ENCODE peak calls at places on chromosomes 1 and 21, in eight cellular contexts. One of them, this sample, is unnamed.

GRCh38 chr1:221781102-221781744 is 39.3 kb upstream of the DUSP10 start:
- DNase-seq in coronary artery: no peak
- DNase-seq in upper lobe of left lung: no peak
- DNase-seq in suprapubic skin: no peak
- DNase-seq in fibroblast of lung: peak; percentile 24
- DNase-seq in left lung: no peak
- DNase-seq in kidney epithelial cell: no peak
- DNase-seq in BJ: no peak
- DNase-seq in this sample: no peak

GRCh38 chr21:25176637-25177412 is 430.5 kb downstream of the MRPL39 start:
- DNase-seq in BJ: no peak
- DNase-seq in upper lobe of left lung: no peak
- DNase-seq in fibroblast of lung: peak; percentile 78
- DNase-seq in kidney epithelial cell: no peak
- DNase-seq in suprapubic skin: no peak
- DNase-seq in coronary artery: no peak
- DNase-seq in left lung: no peak
- DNase-seq in this sample: peak; percentile 73

GRCh38 chr1:11188858-11189451 is at the start of gene ANGPTL7:
- DNase-seq in upper lobe of left lung: no peak
- DNase-seq in suprapubic skin: no peak
- DNase-seq in BJ: no peak
- DNase-seq in kidney epithelial cell: no peak
- DNase-seq in fibroblast of lung: no peak
- DNase-seq in coronary artery: no peak
- DNase-seq in left lung: no peak
- DNase-seq in this sample: no peak

GRCh38 chr21:23968722-23969647 is 1638.3 kb downstream of the MRPL39 start:
- DNase-seq in suprapubic skin: no peak
- DNase-seq in coronary artery: no peak
- DNase-seq in kidney epithelial cell: no peak
- DNase-seq in upper lobe of left lung: no peak
- DNase-seq in left lung: no peak
- DNase-seq in BJ: no peak
- DNase-seq in fibroblast of lung: peak; percentile 12
- DNase-seq in this sample: peak; percentile 6

GRCh38 chr1:9075023-9075422 is 5.6 kb upstream of the SLC2A5 start:
- DNase-seq in suprapubic skin: no peak
- DNase-seq in upper lobe of left lung: no peak
- DNase-seq in BJ: no peak
- DNase-seq in kidney epithelial cell: no peak
- DNase-seq in coronary artery: no peak
- DNase-seq in fibroblast of lung: no peak
- DNase-seq in left lung: no peak
- DNase-seq in this sample: no peak

GRCh38 chr1:7178741-7179140 is 393.5 kb downstream of the CAMTA1 start:
- DNase-seq in suprapubic skin: no peak
- DNase-seq in kidney epithelial cell: no peak
- DNase-seq in left lung: no peak
- DNase-seq in fibroblast of lung: no peak
- DNase-seq in upper lobe of left lung: no peak
- DNase-seq in coronary artery: no peak
- DNase-seq in BJ: no peak
- DNase-seq in this sample: no peak

GRCh38 chr1:226646026-226646869 is 92.8 kb downstream of the ITPKB start:
- DNase-seq in suprapubic skin: no peak
- DNase-seq in left lung: peak; percentile 49
- DNase-seq in coronary artery: no peak
- DNase-seq in upper lobe of left lung: no peak
- DNase-seq in fibroblast of lung: peak; percentile 12
- DNase-seq in kidney epithelial cell: no peak
- DNase-seq in BJ: no peak
- DNase-seq in this sample: no peak

GRCh38 chr1:116956378-116956777 is 45.2 kb upstream of the CD101 start:
- DNase-seq in upper lobe of left lung: peak; percentile 30
- DNase-seq in BJ: no peak
- DNase-seq in left lung: no peak
- DNase-seq in fibroblast of lung: no peak
- DNase-seq in kidney epithelial cell: no peak
- DNase-seq in coronary artery: no peak
- DNase-seq in suprapubic skin: no peak
- DNase-seq in this sample: no peak

GRCh38 chr1:204323887-204324286 is 35.8 kb downstream of the PLEKHA6 start:
- DNase-seq in BJ: peak; percentile 22
- DNase-seq in fibroblast of lung: peak; percentile 77
- DNase-seq in left lung: no peak
- DNase-seq in kidney epithelial cell: peak; percentile 71
- DNase-seq in suprapubic skin: no peak
- DNase-seq in coronary artery: no peak
- DNase-seq in upper lobe of left lung: no peak
- DNase-seq in this sample: no peak

GRCh38 chr1:1061682-1062363 is 12.3 kb downstream of the RNF223 start:
- DNase-seq in kidney epithelial cell: no peak
- DNase-seq in left lung: no peak
- DNase-seq in BJ: no peak
- DNase-seq in fibroblast of lung: no peak
- DNase-seq in upper lobe of left lung: peak; percentile 76
- DNase-seq in coronary artery: no peak
- DNase-seq in suprapubic skin: no peak
- DNase-seq in this sample: no peak

GRCh38 chr1:201707027-201707426 is 121.9 kb upstream of the IPO9 start:
- DNase-seq in fibroblast of lung: no peak
- DNase-seq in coronary artery: no peak
- DNase-seq in upper lobe of left lung: no peak
- DNase-seq in BJ: no peak
- DNase-seq in suprapubic skin: no peak
- DNase-seq in kidney epithelial cell: no peak
- DNase-seq in left lung: no peak
- DNase-seq in this sample: no peak

GRCh38 chr1:182677393-182678098 is 6.8 kb downstream of the RGS8 start:
- DNase-seq in left lung: no peak
- DNase-seq in upper lobe of left lung: no peak
- DNase-seq in fibroblast of lung: no peak
- DNase-seq in BJ: no peak
- DNase-seq in coronary artery: no peak
- DNase-seq in kidney epithelial cell: no peak
- DNase-seq in suprapubic skin: no peak
- DNase-seq in this sample: peak; percentile 69

GRCh38 chr1:93346472-93346991 is 825 bp downstream of the DR1 start:
- DNase-seq in kidney epithelial cell: no peak
- DNase-seq in upper lobe of left lung: no peak
- DNase-seq in suprapubic skin: no peak
- DNase-seq in fibroblast of lung: peak; percentile 30
- DNase-seq in left lung: no peak
- DNase-seq in coronary artery: no peak
- DNase-seq in BJ: no peak
- DNase-seq in this sample: peak; percentile 31

GRCh38 chr1:173202430-173203145 is 4.5 kb downstream of the TNFSF4 start:
- DNase-seq in BJ: peak; percentile 77
- DNase-seq in upper lobe of left lung: no peak
- DNase-seq in kidney epithelial cell: peak; percentile 35
- DNase-seq in left lung: no peak
- DNase-seq in fibroblast of lung: peak; percentile 97
- DNase-seq in suprapubic skin: no peak
- DNase-seq in coronary artery: no peak
- DNase-seq in this sample: no peak

GRCh38 chr1:24901791-24902470 is 28.1 kb downstream of the RUNX3 start:
- DNase-seq in fibroblast of lung: no peak
- DNase-seq in suprapubic skin: peak; percentile 77
- DNase-seq in left lung: no peak
- DNase-seq in upper lobe of left lung: no peak
- DNase-seq in BJ: no peak
- DNase-seq in coronary artery: peak; percentile 50
- DNase-seq in kidney epithelial cell: no peak
- DNase-seq in this sample: no peak

GRCh38 chr21:16455526-16455925 is 725.7 kb downstream of the USP25 start:
- DNase-seq in left lung: no peak
- DNase-seq in kidney epithelial cell: no peak
- DNase-seq in fibroblast of lung: peak; percentile 57
- DNase-seq in upper lobe of left lung: no peak
- DNase-seq in suprapubic skin: no peak
- DNase-seq in coronary artery: no peak
- DNase-seq in BJ: no peak
- DNase-seq in this sample: no peak

GRCh38 chr1:197862221-197862620 is 40.2 kb upstream of the C1orf53 start:
- DNase-seq in coronary artery: no peak
- DNase-seq in kidney epithelial cell: no peak
- DNase-seq in left lung: no peak
- DNase-seq in upper lobe of left lung: no peak
- DNase-seq in suprapubic skin: no peak
- DNase-seq in fibroblast of lung: no peak
- DNase-seq in BJ: no peak
- DNase-seq in this sample: no peak

GRCh38 chr1:54096491-54097235 is 43.3 kb downstream of the TCEANC2 start:
- DNase-seq in left lung: no peak
- DNase-seq in upper lobe of left lung: no peak
- DNase-seq in BJ: no peak
- DNase-seq in suprapubic skin: no peak
- DNase-seq in fibroblast of lung: no peak
- DNase-seq in kidney epithelial cell: no peak
- DNase-seq in coronary artery: no peak
- DNase-seq in this sample: no peak
- H3K4me3 ChIP-seq in left lung: no peak overlapping the region
- H3K4me3 ChIP-seq in upper lobe of left lung: no peak overlapping the region
- H3K4me3 ChIP-seq in BJ: no peak overlapping the region
- H3K4me3 ChIP-seq in suprapubic skin: no peak overlapping the region
- H3K4me3 ChIP-seq in fibroblast of lung: no peak overlapping the region
- H3K4me3 ChIP-seq in kidney epithelial cell: no peak overlapping the region
- H3K4me3 ChIP-seq in coronary artery: no peak overlapping the region
- H3K4me3 ChIP-seq in this sample: no peak overlapping the region

DNA sequence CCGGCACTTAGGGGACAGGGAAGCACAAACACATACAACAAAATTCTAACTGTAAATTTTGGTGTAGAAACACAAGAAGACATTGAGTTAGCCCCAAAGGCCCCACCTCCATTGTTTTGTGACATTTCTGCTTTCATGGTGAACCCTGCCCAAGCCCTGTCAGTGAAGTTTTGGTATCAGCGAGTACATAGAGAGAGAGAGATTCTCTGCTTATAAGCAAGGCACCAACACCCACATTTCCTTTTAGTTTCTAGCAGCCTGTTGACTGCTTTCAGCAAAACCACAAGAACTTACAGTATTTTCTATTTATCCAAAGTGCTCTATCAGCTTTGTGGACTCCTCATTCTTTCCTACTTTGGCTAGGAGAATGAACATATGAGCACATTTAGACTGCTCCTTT is 24.0 kb downstream of the ZNF124 start:
- DNase-seq in coronary artery: no peak
- DNase-seq in upper lobe of left lung: no peak
- DNase-seq in kidney epithelial cell: no peak
- DNase-seq in suprapubic skin: no peak
- DNase-seq in fibroblast of lung: peak; percentile 38
- DNase-seq in left lung: no peak
- DNase-seq in BJ: no peak
- DNase-seq in this sample: no peak
- H3K4me3 ChIP-seq in coronary artery: no peak overlapping the region
- H3K4me3 ChIP-seq in upper lobe of left lung: no peak overlapping the region
- H3K4me3 ChIP-seq in kidney epithelial cell: no peak overlapping the region
- H3K4me3 ChIP-seq in suprapubic skin: no peak overlapping the region
- H3K4me3 ChIP-seq in fibroblast of lung: no peak overlapping the region
- H3K4me3 ChIP-seq in left lung: no peak overlapping the region
- H3K4me3 ChIP-seq in BJ: no peak overlapping the region
- H3K4me3 ChIP-seq in this sample: no peak overlapping the region

GRCh38 chr1:41727749-41728115 is 191.0 kb downstream of the HIVEP3 start:
- DNase-seq in fibroblast of lung: no peak
- DNase-seq in BJ: no peak
- DNase-seq in left lung: no peak
- DNase-seq in coronary artery: no peak
- DNase-seq in kidney epithelial cell: no peak
- DNase-seq in upper lobe of left lung: no peak
- DNase-seq in suprapubic skin: no peak
- DNase-seq in this sample: no peak

GRCh38 chr1:41726899-41727748 is 191.6 kb downstream of the HIVEP3 start:
- DNase-seq in suprapubic skin: no peak
- DNase-seq in coronary artery: no peak
- DNase-seq in upper lobe of left lung: peak; percentile 93
- DNase-seq in BJ: no peak
- DNase-seq in fibroblast of lung: no peak
- DNase-seq in kidney epithelial cell: no peak
- DNase-seq in left lung: peak; percentile 95
- DNase-seq in this sample: peak; percentile 88

GRCh38 chr1:41730806-41731205 is 187.9 kb downstream of the HIVEP3 start:
- DNase-seq in upper lobe of left lung: no peak
- DNase-seq in BJ: no peak
- DNase-seq in left lung: no peak
- DNase-seq in coronary artery: no peak
- DNase-seq in fibroblast of lung: no peak
- DNase-seq in suprapubic skin: no peak
- DNase-seq in kidney epithelial cell: no peak
- DNase-seq in this sample: no peak

GRCh38 chr1:41731631-41732030 is 187.1 kb downstream of the HIVEP3 start:
- DNase-seq in kidney epithelial cell: no peak
- DNase-seq in suprapubic skin: no peak
- DNase-seq in fibroblast of lung: no peak
- DNase-seq in upper lobe of left lung: no peak
- DNase-seq in left lung: no peak
- DNase-seq in BJ: no peak
- DNase-seq in coronary artery: no peak
- DNase-seq in this sample: no peak

DNA sequence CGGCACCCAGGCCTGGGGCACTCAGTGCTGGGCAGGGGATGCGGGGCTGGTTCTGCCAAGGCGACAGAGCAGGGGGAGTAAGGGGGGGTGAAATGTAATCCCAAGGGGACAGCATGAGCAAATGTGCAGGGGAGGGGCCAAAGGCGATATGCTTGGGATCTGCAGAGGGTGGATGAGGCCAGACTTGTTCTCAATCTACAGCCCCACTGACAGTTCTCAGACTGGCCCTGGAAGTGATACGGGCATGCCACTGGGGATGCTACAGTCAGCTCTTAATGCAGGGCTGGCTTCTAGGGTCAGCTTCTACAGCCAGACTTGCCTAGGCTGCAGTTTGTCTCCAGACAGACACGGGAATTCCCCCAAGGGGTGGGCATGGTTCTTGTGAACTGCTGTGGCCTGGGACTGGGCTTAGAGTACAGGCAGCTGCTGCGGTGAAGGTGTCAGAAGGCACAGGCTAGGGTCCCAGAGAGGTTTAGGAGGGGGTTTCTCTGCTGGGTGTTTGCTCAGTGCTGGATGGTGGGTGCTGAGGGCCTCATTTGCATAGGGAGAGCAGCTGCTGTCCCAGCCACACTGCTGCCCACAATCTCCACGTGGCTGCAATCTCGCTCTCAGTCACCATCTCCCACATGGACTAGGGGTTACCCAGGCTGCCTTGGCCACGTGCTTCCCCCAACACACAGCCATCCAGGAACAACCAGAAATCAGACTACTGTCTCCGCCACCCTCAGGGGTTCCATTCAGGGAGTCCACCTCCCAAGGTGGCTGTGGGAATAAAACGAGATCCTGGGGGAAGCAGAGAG is 190.1 kb downstream of the HIVEP3 start:
- DNase-seq in left lung: no peak
- DNase-seq in suprapubic skin: no peak
- DNase-seq in coronary artery: no peak
- DNase-seq in kidney epithelial cell: no peak
- DNase-seq in fibroblast of lung: no peak
- DNase-seq in BJ: no peak
- DNase-seq in upper lobe of left lung: no peak
- DNase-seq in this sample: peak; percentile 86
- H3K4me3 ChIP-seq in left lung: no peak overlapping the region
- H3K4me3 ChIP-seq in suprapubic skin: no peak overlapping the region
- H3K4me3 ChIP-seq in coronary artery: no peak overlapping the region
- H3K4me3 ChIP-seq in kidney epithelial cell: no peak overlapping the region
- H3K4me3 ChIP-seq in fibroblast of lung: no peak overlapping the region
- H3K4me3 ChIP-seq in BJ: no peak overlapping the region
- H3K4me3 ChIP-seq in upper lobe of left lung: no peak overlapping the region
- H3K4me3 ChIP-seq in this sample: no peak overlapping the region

GRCh38 chr1:19645544-19646252 is 1.6 kb downstream of the NBL1 start:
- DNase-seq in suprapubic skin: no peak
- DNase-seq in left lung: no peak
- DNase-seq in BJ: no peak
- DNase-seq in coronary artery: peak; percentile 72
- DNase-seq in kidney epithelial cell: no peak
- DNase-seq in fibroblast of lung: no peak
- DNase-seq in upper lobe of left lung: peak; percentile 60
- DNase-seq in this sample: no peak
- H3K4me3 ChIP-seq in suprapubic skin: peak overlapping the region; percentile 90
- H3K4me3 ChIP-seq in left lung: peak overlapping the region; percentile 55
- H3K4me3 ChIP-seq in BJ: peak overlapping the region; percentile 63
- H3K4me3 ChIP-seq in coronary artery: peak overlapping the region; percentile 94
- H3K4me3 ChIP-seq in kidney epithelial cell: peak overlapping the region; percentile 64
- H3K4me3 ChIP-seq in fibroblast of lung: peak overlapping the region; percentile 93
- H3K4me3 ChIP-seq in upper lobe of left lung: peak overlapping the region; percentile 40
- H3K4me3 ChIP-seq in this sample: no peak overlapping the region